ENCODE peak calls at places on chromosomes 4 and X, in four cellular contexts. Q is right lobe of liver; M is HCEC 1CT; D is naive thymus-derived CD8-positive, alpha-beta T cell. Z is an unnamed sample.

GRCh38 chr4:114694770-114695169 is 96.2 kb downstream of the UGT8 start:
- DNase-seq in D (no peak), M (peak; percentile 3), Q (no peak), Z (no peak)

GRCh38 chr4:156941940-156942548 is 29.6 kb downstream of the PDGFC start:
- DNase-seq in Q (no peak), M (peak; percentile 90), D (no peak), Z (peak; percentile 75)

GRCh38 chr4:128310266-128310697 is 22.7 kb upstream of the PGRMC2 start:
- DNase-seq in D (no peak), Q (peak; percentile 81), M (no peak), Z (peak; percentile 21)

GRCh38 chr4:175651701-175652100 is 160.4 kb downstream of the GPM6A start:
- DNase-seq in D (no peak), Q (no peak), M (no peak), Z (no peak)

GRCh38 chrX:134512566-134512965 is 52.6 kb downstream of the HPRT1 start:
- DNase-seq in M (peak; percentile 85), D (no peak), Q (no peak), Z (no peak)

GRCh38 chr4:6494431-6495295 is 22.2 kb upstream of the PPP2R2C start:
- DNase-seq in D (no peak), Q (no peak), M (no peak), Z (no peak)

GRCh38 chr4:6960154-6960553 is 50.5 kb downstream of the TBC1D14 start:
- DNase-seq in D (no peak), Q (no peak), M (no peak), Z (no peak)

GRCh38 chr4:88697588-88698329 is at the start of gene NAP1L5:
- DNase-seq in M (peak; percentile 63), D (peak; percentile 75), Q (peak; percentile 70), Z (peak; percentile 70)

GRCh38 chr4:118758293-118758692 is 73.1 kb downstream of the METTL14 start:
- DNase-seq in M (peak; percentile 42), Q (no peak), D (no peak), Z (no peak)

GRCh38 chrX:154986826-154987575 is 35.5 kb downstream of the F8 start:
- DNase-seq in Q (no peak), M (no peak), D (no peak), Z (no peak)

GRCh38 chr4:73450398-73451004 is 14.5 kb downstream of the AFP start:
- DNase-seq in M (peak; percentile 77), Q (no peak), D (no peak), Z (no peak)

GRCh38 chr4:183532823-183533222 is 28.0 kb downstream of the ING2 start:
- DNase-seq in D (no peak), M (peak; percentile 29), Q (no peak), Z (no peak)

GRCh38 chrX:39527045-39527444 is 570.7 kb downstream of the BCOR start:
- DNase-seq in D (no peak), M (peak; percentile 22), Q (no peak), Z (no peak)

GRCh38 chr4:15457401-15458201 is 12.1 kb upstream of the CC2D2A start:
- DNase-seq in Q (no peak), D (no peak), M (peak; percentile 53), Z (no peak)

GRCh38 chrX:18956322-18957032 is 27.4 kb downstream of the PHKA2 start:
- DNase-seq in Q (no peak), D (no peak), M (no peak), Z (no peak)

GRCh38 chr4:182837831-182838230 is 79.4 kb downstream of the DCTD start:
- DNase-seq in D (no peak), Q (no peak), M (no peak), Z (no peak)

GRCh38 chr4:139956436-139957107 is 197.4 kb downstream of the MAML3 start:
- DNase-seq in Q (no peak), M (no peak), D (no peak), Z (no peak)

GRCh38 chrX:96611619-96612362 is 72.9 kb upstream of the DIAPH2 start:
- DNase-seq in D (no peak), M (peak; percentile 45), Q (no peak), Z (no peak)

GRCh38 chr4:185640809-185641675 is 105.7 kb upstream of the PDLIM3 start:
- DNase-seq in M (peak; percentile 49), D (no peak), Q (no peak), Z (no peak)

GRCh38 chr4:86497980-86498379 is 96.1 kb upstream of the PTPN13 start:
- DNase-seq in M (no peak), Q (no peak), D (no peak), Z (no peak)

GRCh38 chr4:123291329-123291728 is 105.3 kb upstream of the SPRY1 start:
- DNase-seq in D (no peak), Q (no peak), M (no peak), Z (no peak)

GRCh38 chrX:63784346-63784901 is 590 bp downstream of the ARHGEF9 start:
- DNase-seq in M (no peak), D (no peak), Q (no peak), Z (no peak)

GRCh38 chr4:85776091-85776490 is 301.1 kb downstream of the ARHGAP24 start:
- DNase-seq in Q (no peak), D (no peak), M (no peak), Z (no peak)